ENCODE peak calls at places on chromosome 7, in four cellular contexts. U is stimulated activated effector memory CD8-positive, alpha-beta T cell treated with anti-CD3 and anti-CD28 coated beads, Interleukin-12 subunit alpha, Interleukin-12 subunit beta, amount 100 ng/mL, for 72 hours; O is T-helper 9 cell; P is cardiac muscle cell. N is an unnamed sample.

GRCh38 chr7:20539201-20539600 is 76.3 kb upstream of the ABCB5 start:
- DNase-seq in O (no peak), P (no peak), U (no peak), N (no peak)

GRCh38 chr7:90064370-90064769 is 89.9 kb upstream of the STEAP1 start:
- DNase-seq in O (no peak), P (no peak), U (no peak), N (no peak)

GRCh38 chr7:97580205-97580604 is 151.7 kb upstream of the TAC1 start:
- DNase-seq in O (no peak), U (no peak), P (no peak), N (no peak)

GRCh38 chr7:102431617-102432298 is 1.6 kb upstream of the ORAI2 start:
- DNase-seq in U (peak; percentile 71), O (peak; percentile 60), P (no peak), N (no peak)

GRCh38 chr7:80637911-80638765 is at the start of gene CD36:
- DNase-seq in O (no peak), P (no peak), U (no peak), N (no peak)

GRCh38 chr7:139523988-139524815 is 717 bp downstream of the CLEC2L start:
- DNase-seq in P (no peak), U (no peak), O (no peak), N (no peak)

GRCh38 chr7:1650363-1651030 is 19.6 kb upstream of the ELFN1 start:
- DNase-seq in U (no peak), O (no peak), P (no peak), N (no peak)

GRCh38 chr7:143380646-143381426 is at the start of gene ZYX:
- DNase-seq in U (peak; percentile 96), O (peak; percentile 79), P (peak; percentile 99), N (peak; percentile 83)

GRCh38 chr7:112505495-112505894 is 24.7 kb downstream of the LSMEM1 start:
- DNase-seq in P (no peak), O (no peak), U (no peak), N (no peak)

GRCh38 chr7:94632338-94633024 is 23.5 kb downstream of the SGCE start:
- DNase-seq in P (peak; percentile 70), O (no peak), U (no peak), N (no peak)

GRCh38 chr7:95394370-95394769 is 1.8 kb downstream of the PON3 start:
- DNase-seq in P (no peak), U (no peak), O (no peak), N (no peak)

GRCh38 chr7:25028370-25028971 is 48.5 kb upstream of the OSBPL3 start:
- DNase-seq in O (peak; percentile 6), P (peak; percentile 91), U (no peak), N (no peak)

GRCh38 chr7:35593896-35594295 is 101.0 kb downstream of the HERPUD2 start:
- DNase-seq in U (no peak), P (no peak), O (no peak), N (no peak)

GRCh38 chr7:50584793-50585399 is 19.7 kb upstream of the DDC start:
- DNase-seq in U (no peak), P (no peak), O (no peak), N (no peak)

GRCh38 chr7:142389544-142389943 is 131.7 kb upstream of the PRSS58 start:
- DNase-seq in U (no peak), O (no peak), P (no peak), N (peak; percentile 52)

N was measured in SK-N-DZ.